ENCODE peak calls at places on chromosomes 4 and X, in eight cellular contexts. One of them, this sample, is unnamed.

GRCh38 chr4:142547974-142548373 is 298.1 kb downstream of the INPP4B start:
- DNase-seq in kidney epithelial cell: no peak
- DNase-seq in NCI-H1092: no peak
- DNase-seq in neural crest cell: no peak
- DNase-seq in immature natural killer cell: no peak
- DNase-seq in CD4-positive, alpha-beta T cell: no peak
- DNase-seq in CD4-positive, CD25-positive, alpha-beta regulatory T cell: no peak
- DNase-seq in activated T-cell treated with anti-CD3 and anti-CD28 coated beads, Interleukin-2, amount 50 U/mL, for 1 hour: no peak
- DNase-seq in this sample: no peak

GRCh38 chr4:168877779-168878491 is 132.1 kb downstream of the CBR4 start:
- DNase-seq in kidney epithelial cell: no peak
- DNase-seq in NCI-H1092: peak; percentile 45
- DNase-seq in neural crest cell: peak; percentile 42
- DNase-seq in immature natural killer cell: peak; percentile 64
- DNase-seq in CD4-positive, alpha-beta T cell: no peak
- DNase-seq in CD4-positive, CD25-positive, alpha-beta regulatory T cell: peak; percentile 12
- DNase-seq in activated T-cell treated with anti-CD3 and anti-CD28 coated beads, Interleukin-2, amount 50 U/mL, for 1 hour: peak; percentile 24
- DNase-seq in this sample: no peak

GRCh38 chr4:178316211-178316610 is 874.0 kb upstream of the AGA start:
- DNase-seq in kidney epithelial cell: no peak
- DNase-seq in NCI-H1092: no peak
- DNase-seq in neural crest cell: no peak
- DNase-seq in immature natural killer cell: no peak
- DNase-seq in CD4-positive, alpha-beta T cell: no peak
- DNase-seq in CD4-positive, CD25-positive, alpha-beta regulatory T cell: no peak
- DNase-seq in activated T-cell treated with anti-CD3 and anti-CD28 coated beads, Interleukin-2, amount 50 U/mL, for 1 hour: no peak
- DNase-seq in this sample: no peak

GRCh38 chrX:124113799-124114600 is 152.5 kb downstream of the STAG2 start:
- DNase-seq in kidney epithelial cell: no peak
- DNase-seq in NCI-H1092: no peak
- DNase-seq in neural crest cell: no peak
- DNase-seq in immature natural killer cell: no peak
- DNase-seq in CD4-positive, alpha-beta T cell: no peak
- DNase-seq in CD4-positive, CD25-positive, alpha-beta regulatory T cell: no peak
- DNase-seq in activated T-cell treated with anti-CD3 and anti-CD28 coated beads, Interleukin-2, amount 50 U/mL, for 1 hour: no peak
- DNase-seq in this sample: no peak

GRCh38 chr4:23890369-23891063 is 669 bp upstream of the PPARGC1A start:
- DNase-seq in kidney epithelial cell: no peak
- DNase-seq in NCI-H1092: no peak
- DNase-seq in neural crest cell: no peak
- DNase-seq in immature natural killer cell: no peak
- DNase-seq in CD4-positive, alpha-beta T cell: no peak
- DNase-seq in CD4-positive, CD25-positive, alpha-beta regulatory T cell: no peak
- DNase-seq in activated T-cell treated with anti-CD3 and anti-CD28 coated beads, Interleukin-2, amount 50 U/mL, for 1 hour: no peak
- DNase-seq in this sample: no peak

GRCh38 chr4:20249333-20249732 is 2.4 kb upstream of the SLIT2 start:
- DNase-seq in kidney epithelial cell: no peak
- DNase-seq in NCI-H1092: no peak
- DNase-seq in neural crest cell: no peak
- DNase-seq in immature natural killer cell: no peak
- DNase-seq in CD4-positive, alpha-beta T cell: no peak
- DNase-seq in CD4-positive, CD25-positive, alpha-beta regulatory T cell: no peak
- DNase-seq in activated T-cell treated with anti-CD3 and anti-CD28 coated beads, Interleukin-2, amount 50 U/mL, for 1 hour: no peak
- DNase-seq in this sample: no peak

GRCh38 chr4:15585331-15585730 is 69.8 kb downstream of the FBXL5 start:
- DNase-seq in kidney epithelial cell: no peak
- DNase-seq in NCI-H1092: no peak
- DNase-seq in neural crest cell: no peak
- DNase-seq in immature natural killer cell: no peak
- DNase-seq in CD4-positive, alpha-beta T cell: no peak
- DNase-seq in CD4-positive, CD25-positive, alpha-beta regulatory T cell: no peak
- DNase-seq in activated T-cell treated with anti-CD3 and anti-CD28 coated beads, Interleukin-2, amount 50 U/mL, for 1 hour: no peak
- DNase-seq in this sample: no peak

GRCh38 chr4:15001248-15001824 is 945 bp upstream of the CPEB2 start:
- DNase-seq in kidney epithelial cell: peak; percentile 69
- DNase-seq in NCI-H1092: peak; percentile 55
- DNase-seq in neural crest cell: peak; percentile 18
- DNase-seq in immature natural killer cell: peak; percentile 40
- DNase-seq in CD4-positive, alpha-beta T cell: peak; percentile 20
- DNase-seq in CD4-positive, CD25-positive, alpha-beta regulatory T cell: peak; percentile 76
- DNase-seq in activated T-cell treated with anti-CD3 and anti-CD28 coated beads, Interleukin-2, amount 50 U/mL, for 1 hour: peak; percentile 60
- DNase-seq in this sample: peak; percentile 17

GRCh38 chr4:136992032-136992431 is 540.3 kb downstream of the PCDH18 start:
- DNase-seq in kidney epithelial cell: no peak
- DNase-seq in NCI-H1092: no peak
- DNase-seq in neural crest cell: no peak
- DNase-seq in immature natural killer cell: no peak
- DNase-seq in CD4-positive, alpha-beta T cell: no peak
- DNase-seq in CD4-positive, CD25-positive, alpha-beta regulatory T cell: no peak
- DNase-seq in activated T-cell treated with anti-CD3 and anti-CD28 coated beads, Interleukin-2, amount 50 U/mL, for 1 hour: no peak
- DNase-seq in this sample: no peak

GRCh38 chrX:68822641-68823410 is 6.0 kb upstream of the EFNB1 start:
- DNase-seq in kidney epithelial cell: no peak
- DNase-seq in NCI-H1092: peak; percentile 28
- DNase-seq in neural crest cell: peak; percentile 38
- DNase-seq in immature natural killer cell: no peak
- DNase-seq in CD4-positive, alpha-beta T cell: no peak
- DNase-seq in CD4-positive, CD25-positive, alpha-beta regulatory T cell: peak; percentile 27
- DNase-seq in activated T-cell treated with anti-CD3 and anti-CD28 coated beads, Interleukin-2, amount 50 U/mL, for 1 hour: peak; percentile 14
- DNase-seq in this sample: peak; percentile 28

GRCh38 chr4:79331126-79331876 is 5.4 kb upstream of the NAA11 start:
- DNase-seq in kidney epithelial cell: no peak
- DNase-seq in NCI-H1092: no peak
- DNase-seq in neural crest cell: no peak
- DNase-seq in immature natural killer cell: no peak
- DNase-seq in CD4-positive, alpha-beta T cell: no peak
- DNase-seq in CD4-positive, CD25-positive, alpha-beta regulatory T cell: peak; percentile 1
- DNase-seq in activated T-cell treated with anti-CD3 and anti-CD28 coated beads, Interleukin-2, amount 50 U/mL, for 1 hour: no peak
- DNase-seq in this sample: no peak

GRCh38 chrX:2933125-2933900 is 4.2 kb upstream of the ARSD start:
- DNase-seq in kidney epithelial cell: no peak
- DNase-seq in NCI-H1092: no peak
- DNase-seq in neural crest cell: no peak
- DNase-seq in immature natural killer cell: no peak
- DNase-seq in CD4-positive, alpha-beta T cell: no peak
- DNase-seq in CD4-positive, CD25-positive, alpha-beta regulatory T cell: no peak
- DNase-seq in activated T-cell treated with anti-CD3 and anti-CD28 coated beads, Interleukin-2, amount 50 U/mL, for 1 hour: no peak
- DNase-seq in this sample: no peak

GRCh38 chrX:40871385-40872082 is 136.2 kb upstream of the MED14 start:
- DNase-seq in kidney epithelial cell: no peak
- DNase-seq in NCI-H1092: no peak
- DNase-seq in neural crest cell: no peak
- DNase-seq in immature natural killer cell: peak; percentile 20
- DNase-seq in CD4-positive, alpha-beta T cell: no peak
- DNase-seq in CD4-positive, CD25-positive, alpha-beta regulatory T cell: peak; percentile 18
- DNase-seq in activated T-cell treated with anti-CD3 and anti-CD28 coated beads, Interleukin-2, amount 50 U/mL, for 1 hour: no peak
- DNase-seq in this sample: no peak

GRCh38 chr4:100986360-100986868 is 360.9 kb downstream of the PPP3CA start:
- DNase-seq in kidney epithelial cell: peak; percentile 10
- DNase-seq in NCI-H1092: no peak
- DNase-seq in neural crest cell: peak; percentile 12
- DNase-seq in immature natural killer cell: no peak
- DNase-seq in CD4-positive, alpha-beta T cell: no peak
- DNase-seq in CD4-positive, CD25-positive, alpha-beta regulatory T cell: no peak
- DNase-seq in activated T-cell treated with anti-CD3 and anti-CD28 coated beads, Interleukin-2, amount 50 U/mL, for 1 hour: no peak
- DNase-seq in this sample: peak; percentile 7

This sample was measured in HepG2.